ENCODE peak calls at places on chromosome 16, in four cellular contexts. One of them, this sample, is unnamed.

GRCh38 chr16:10976663-10977062 is 32.3 kb downstream of the CLEC16A start:
- DNase-seq in NCI-H1105 treated with DMSO at 0.1 percent for 48 hours: no peak
- DNase-seq in sciatic nerve: no peak
- DNase-seq in fibroblast of the conjunctiva: no peak
- DNase-seq in this sample: no peak

GRCh38 chr16:13113786-13114185 is 212.4 kb downstream of the SHISA9 start:
- DNase-seq in NCI-H1105 treated with DMSO at 0.1 percent for 48 hours: no peak
- DNase-seq in sciatic nerve: no peak
- DNase-seq in fibroblast of the conjunctiva: no peak
- DNase-seq in this sample: no peak

GRCh38 chr16:24816688-24817087 is 29.1 kb upstream of the SLC5A11 start:
- DNase-seq in NCI-H1105 treated with DMSO at 0.1 percent for 48 hours: no peak
- DNase-seq in sciatic nerve: no peak
- DNase-seq in fibroblast of the conjunctiva: no peak
- DNase-seq in this sample: no peak

GRCh38 chr16:85029413-85029794 is 1.8 kb downstream of the KIAA0513 start:
- DNase-seq in NCI-H1105 treated with DMSO at 0.1 percent for 48 hours: no peak
- DNase-seq in sciatic nerve: no peak
- DNase-seq in fibroblast of the conjunctiva: no peak
- DNase-seq in this sample: no peak

GRCh38 chr16:82703156-82703555 is 76.4 kb downstream of the CDH13 start:
- DNase-seq in NCI-H1105 treated with DMSO at 0.1 percent for 48 hours: no peak
- DNase-seq in sciatic nerve: no peak
- DNase-seq in fibroblast of the conjunctiva: no peak
- DNase-seq in this sample: no peak

GRCh38 chr16:85348921-85349334 is 236.7 kb upstream of the CIBAR2 start:
- DNase-seq in NCI-H1105 treated with DMSO at 0.1 percent for 48 hours: peak; percentile 58
- DNase-seq in sciatic nerve: no peak
- DNase-seq in fibroblast of the conjunctiva: no peak
- DNase-seq in this sample: no peak

GRCh38 chr16:16966439-16966838 is 504.3 kb downstream of the XYLT1 start:
- DNase-seq in NCI-H1105 treated with DMSO at 0.1 percent for 48 hours: no peak
- DNase-seq in sciatic nerve: no peak
- DNase-seq in fibroblast of the conjunctiva: no peak
- DNase-seq in this sample: no peak

GRCh38 chr16:3836641-3837040 is 43.9 kb downstream of the CREBBP start:
- DNase-seq in NCI-H1105 treated with DMSO at 0.1 percent for 48 hours: no peak
- DNase-seq in sciatic nerve: no peak
- DNase-seq in fibroblast of the conjunctiva: no peak
- DNase-seq in this sample: no peak

GRCh38 chr16:4512473-4512872 is 26.1 kb downstream of the CDIP1 start:
- DNase-seq in NCI-H1105 treated with DMSO at 0.1 percent for 48 hours: no peak
- DNase-seq in sciatic nerve: no peak
- DNase-seq in fibroblast of the conjunctiva: no peak
- DNase-seq in this sample: no peak

GRCh38 chr16:86249631-86250030 is 260.7 kb upstream of the FOXF1 start:
- DNase-seq in NCI-H1105 treated with DMSO at 0.1 percent for 48 hours: no peak
- DNase-seq in sciatic nerve: no peak
- DNase-seq in fibroblast of the conjunctiva: no peak
- DNase-seq in this sample: no peak

GRCh38 chr16:48616571-48616970 is 6.6 kb upstream of the N4BP1 start:
- DNase-seq in NCI-H1105 treated with DMSO at 0.1 percent for 48 hours: no peak
- DNase-seq in sciatic nerve: no peak
- DNase-seq in fibroblast of the conjunctiva: no peak
- DNase-seq in this sample: no peak

This sample was measured in C1 segment of cervical spinal cord.